ENCODE peak calls at places on chromosomes 16 and 17, in six cellular contexts. One of them, this sample, is unnamed.

GRCh38 chr17:38751144-38751802 is 1.3 kb upstream of the PSMB3 start:
- DNase-seq in Caco-2: no peak
- DNase-seq in cardiac fibroblast: no peak
- DNase-seq in fibroblast of pulmonary artery: no peak
- DNase-seq in foreskin fibroblast: no peak
- DNase-seq in CD8-positive, alpha-beta T cell: no peak
- DNase-seq in this sample: no peak

GRCh38 chr16:83818276-83818675 is 10.5 kb downstream of the HSBP1 start:
- DNase-seq in CD8-positive, alpha-beta T cell: no peak
- DNase-seq in cardiac fibroblast: no peak
- DNase-seq in fibroblast of pulmonary artery: no peak
- DNase-seq in foreskin fibroblast: no peak
- DNase-seq in Caco-2: no peak
- DNase-seq in this sample: no peak

GRCh38 chr17:33202011-33202410 is 91.1 kb downstream of the ASIC2 start:
- DNase-seq in fibroblast of pulmonary artery: no peak
- DNase-seq in CD8-positive, alpha-beta T cell: no peak
- DNase-seq in foreskin fibroblast: no peak
- DNase-seq in cardiac fibroblast: no peak
- DNase-seq in Caco-2: peak
- DNase-seq in this sample: no peak

GRCh38 chr16:57367111-57367752 is 5.1 kb upstream of the CX3CL1 start:
- DNase-seq in cardiac fibroblast: peak
- DNase-seq in foreskin fibroblast: no peak
- DNase-seq in Caco-2: no peak
- DNase-seq in fibroblast of pulmonary artery: peak
- DNase-seq in CD8-positive, alpha-beta T cell: no peak
- DNase-seq in this sample: no peak

GRCh38 chr16:19210175-19210924 is 42.3 kb downstream of the SYT17 start:
- DNase-seq in fibroblast of pulmonary artery: no peak
- DNase-seq in Caco-2: no peak
- DNase-seq in cardiac fibroblast: no peak
- DNase-seq in foreskin fibroblast: no peak
- DNase-seq in CD8-positive, alpha-beta T cell: no peak
- DNase-seq in this sample: no peak

GRCh38 chr17:76537288-76537577 is 276 bp downstream of the CYGB start:
- DNase-seq in foreskin fibroblast: no peak
- DNase-seq in CD8-positive, alpha-beta T cell: no peak
- DNase-seq in cardiac fibroblast: no peak
- DNase-seq in Caco-2: no peak
- DNase-seq in fibroblast of pulmonary artery: peak
- DNase-seq in this sample: no peak

GRCh38 chr17:79632432-79632735 is 21.5 kb upstream of the RBFOX3 start:
- DNase-seq in CD8-positive, alpha-beta T cell: no peak
- DNase-seq in Caco-2: peak
- DNase-seq in foreskin fibroblast: no peak
- DNase-seq in cardiac fibroblast: no peak
- DNase-seq in fibroblast of pulmonary artery: no peak
- DNase-seq in this sample: no peak

GRCh38 chr16:5965321-5965720 is 867.7 kb upstream of the EEF2KMT start:
- DNase-seq in fibroblast of pulmonary artery: no peak
- DNase-seq in CD8-positive, alpha-beta T cell: no peak
- DNase-seq in foreskin fibroblast: no peak
- DNase-seq in Caco-2: no peak
- DNase-seq in cardiac fibroblast: no peak
- DNase-seq in this sample: no peak

GRCh38 chr17:78737332-78737731 is 44.7 kb downstream of the CYTH1 start:
- DNase-seq in foreskin fibroblast: peak
- DNase-seq in CD8-positive, alpha-beta T cell: no peak
- DNase-seq in fibroblast of pulmonary artery: peak
- DNase-seq in Caco-2: no peak
- DNase-seq in cardiac fibroblast: no peak
- DNase-seq in this sample: no peak

GRCh38 chr17:2049333-2050245 is 5.3 kb upstream of the HIC1 start:
- DNase-seq in CD8-positive, alpha-beta T cell: peak
- DNase-seq in foreskin fibroblast: peak
- DNase-seq in Caco-2: peak
- DNase-seq in cardiac fibroblast: peak
- DNase-seq in fibroblast of pulmonary artery: peak
- DNase-seq in this sample: no peak

GRCh38 chr16:57628782-57629181 is 352 bp downstream of the ADGRG1 start:
- DNase-seq in fibroblast of pulmonary artery: no peak
- DNase-seq in foreskin fibroblast: no peak
- DNase-seq in CD8-positive, alpha-beta T cell: peak
- DNase-seq in cardiac fibroblast: no peak
- DNase-seq in Caco-2: no peak
- DNase-seq in this sample: no peak

GRCh38 chr16:65660390-65660789 is 538.5 kb upstream of the CDH11 start:
- DNase-seq in Caco-2: no peak
- DNase-seq in fibroblast of pulmonary artery: peak
- DNase-seq in cardiac fibroblast: no peak
- DNase-seq in foreskin fibroblast: no peak
- DNase-seq in CD8-positive, alpha-beta T cell: no peak
- DNase-seq in this sample: no peak

GRCh38 chr17:80138856-80139426 is 8.0 kb downstream of the EIF4A3 start:
- DNase-seq in Caco-2: no peak
- DNase-seq in fibroblast of pulmonary artery: no peak
- DNase-seq in CD8-positive, alpha-beta T cell: no peak
- DNase-seq in foreskin fibroblast: no peak
- DNase-seq in cardiac fibroblast: no peak
- DNase-seq in this sample: no peak

GRCh38 chr16:23629516-23629915 is 11.6 kb downstream of the PALB2 start:
- DNase-seq in Caco-2: no peak
- DNase-seq in cardiac fibroblast: no peak
- DNase-seq in CD8-positive, alpha-beta T cell: no peak
- DNase-seq in foreskin fibroblast: no peak
- DNase-seq in fibroblast of pulmonary artery: no peak
- DNase-seq in this sample: no peak

GRCh38 chr17:35192708-35193107 is 1.5 kb downstream of the SLC35G3 start:
- DNase-seq in Caco-2: no peak
- DNase-seq in foreskin fibroblast: no peak
- DNase-seq in fibroblast of pulmonary artery: no peak
- DNase-seq in cardiac fibroblast: no peak
- DNase-seq in CD8-positive, alpha-beta T cell: peak
- DNase-seq in this sample: no peak

GRCh38 chr16:1705688-1706385 is at the start of gene MAPK8IP3:
- DNase-seq in fibroblast of pulmonary artery: peak
- DNase-seq in CD8-positive, alpha-beta T cell: peak
- DNase-seq in Caco-2: peak
- DNase-seq in foreskin fibroblast: peak
- DNase-seq in cardiac fibroblast: peak
- DNase-seq in this sample: peak

GRCh38 chr17:30341703-30342102 is 7.8 kb upstream of the TMIGD1 start:
- DNase-seq in CD8-positive, alpha-beta T cell: no peak
- DNase-seq in cardiac fibroblast: peak
- DNase-seq in fibroblast of pulmonary artery: no peak
- DNase-seq in Caco-2: no peak
- DNase-seq in foreskin fibroblast: no peak
- DNase-seq in this sample: no peak

GRCh38 chr17:79844869-79845600 is 5.8 kb upstream of the CBX4 start:
- DNase-seq in foreskin fibroblast: no peak
- DNase-seq in fibroblast of pulmonary artery: no peak
- DNase-seq in CD8-positive, alpha-beta T cell: peak
- DNase-seq in Caco-2: peak
- DNase-seq in cardiac fibroblast: peak
- DNase-seq in this sample: no peak

GRCh38 chr16:84726670-84727467 is 27.1 kb downstream of the USP10 start:
- DNase-seq in fibroblast of pulmonary artery: no peak
- DNase-seq in CD8-positive, alpha-beta T cell: no peak
- DNase-seq in foreskin fibroblast: no peak
- DNase-seq in cardiac fibroblast: no peak
- DNase-seq in Caco-2: peak
- DNase-seq in this sample: no peak

GRCh38 chr16:72753883-72754282 is 294.0 kb downstream of the ZFHX3 start:
- DNase-seq in CD8-positive, alpha-beta T cell: no peak
- DNase-seq in fibroblast of pulmonary artery: no peak
- DNase-seq in foreskin fibroblast: no peak
- DNase-seq in cardiac fibroblast: no peak
- DNase-seq in Caco-2: no peak
- DNase-seq in this sample: no peak

GRCh38 chr17:78325076-78325712 is 34.7 kb downstream of the SOCS3 start:
- DNase-seq in cardiac fibroblast: peak
- DNase-seq in CD8-positive, alpha-beta T cell: no peak
- DNase-seq in Caco-2: no peak
- DNase-seq in fibroblast of pulmonary artery: peak
- DNase-seq in foreskin fibroblast: peak
- DNase-seq in this sample: no peak

GRCh38 chr16:27779719-27780161 is 229.8 kb downstream of the KATNIP start:
- DNase-seq in Caco-2: peak
- DNase-seq in cardiac fibroblast: peak
- DNase-seq in fibroblast of pulmonary artery: peak
- DNase-seq in foreskin fibroblast: peak
- DNase-seq in CD8-positive, alpha-beta T cell: no peak
- DNase-seq in this sample: peak

GRCh38 chr16:59566446-59566845 is 832.3 kb upstream of the GOT2 start:
- DNase-seq in fibroblast of pulmonary artery: no peak
- DNase-seq in Caco-2: no peak
- DNase-seq in CD8-positive, alpha-beta T cell: no peak
- DNase-seq in foreskin fibroblast: no peak
- DNase-seq in cardiac fibroblast: no peak
- DNase-seq in this sample: no peak

GRCh38 chr17:37088913-37089312 is 140.2 kb downstream of the AATF start:
- DNase-seq in cardiac fibroblast: no peak
- DNase-seq in CD8-positive, alpha-beta T cell: no peak
- DNase-seq in foreskin fibroblast: no peak
- DNase-seq in fibroblast of pulmonary artery: no peak
- DNase-seq in Caco-2: no peak
- DNase-seq in this sample: no peak

GRCh38 chr16:54957403-54957802 is 26.7 kb downstream of the IRX5 start:
- DNase-seq in foreskin fibroblast: no peak
- DNase-seq in CD8-positive, alpha-beta T cell: no peak
- DNase-seq in fibroblast of pulmonary artery: no peak
- DNase-seq in Caco-2: no peak
- DNase-seq in cardiac fibroblast: peak
- DNase-seq in this sample: no peak
- TF ChIP-seq CTCF in foreskin fibroblast: no peak
- TF ChIP-seq CTCF in CD8-positive, alpha-beta T cell: no peak
- TF ChIP-seq CTCF in fibroblast of pulmonary artery: peak
- TF ChIP-seq CTCF in Caco-2: peak
- TF ChIP-seq CTCF in cardiac fibroblast: peak
- TF ChIP-seq CTCF in this sample: peak

DNA sequence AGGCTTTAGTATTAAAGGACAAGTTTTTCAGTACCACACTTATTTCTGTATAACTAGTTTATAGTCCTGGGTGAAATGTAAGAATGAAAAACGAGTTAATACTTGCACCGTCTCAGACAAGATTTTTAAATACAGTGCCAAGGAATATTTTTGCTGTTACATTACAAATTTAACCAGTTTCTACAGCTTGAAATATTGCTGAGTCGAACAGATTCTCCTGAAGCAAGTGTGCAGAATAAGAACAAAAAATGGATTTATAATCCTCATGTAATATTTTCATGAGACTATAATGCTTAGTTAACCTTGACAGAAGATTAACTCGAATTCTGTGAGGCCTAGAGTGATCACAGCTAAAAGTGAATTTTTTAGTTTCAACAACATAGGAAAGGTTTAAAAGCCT is 3.1 kb downstream of the NETO2 start:
- DNase-seq in cardiac fibroblast: no peak
- DNase-seq in foreskin fibroblast: no peak
- DNase-seq in fibroblast of pulmonary artery: no peak
- DNase-seq in CD8-positive, alpha-beta T cell: no peak
- DNase-seq in Caco-2: no peak
- DNase-seq in this sample: no peak
- TF ChIP-seq CTCF in cardiac fibroblast: no peak
- TF ChIP-seq CTCF in foreskin fibroblast: no peak
- TF ChIP-seq CTCF in fibroblast of pulmonary artery: no peak
- TF ChIP-seq CTCF in CD8-positive, alpha-beta T cell: no peak
- TF ChIP-seq CTCF in Caco-2: no peak
- TF ChIP-seq CTCF in this sample: no peak

GRCh38 chr16:51129105-51129504 is 22.0 kb downstream of the SALL1 start:
- DNase-seq in fibroblast of pulmonary artery: peak
- DNase-seq in foreskin fibroblast: no peak
- DNase-seq in Caco-2: no peak
- DNase-seq in CD8-positive, alpha-beta T cell: no peak
- DNase-seq in cardiac fibroblast: no peak
- DNase-seq in this sample: no peak
- TF ChIP-seq CTCF in fibroblast of pulmonary artery: no peak
- TF ChIP-seq CTCF in foreskin fibroblast: no peak
- TF ChIP-seq CTCF in Caco-2: no peak
- TF ChIP-seq CTCF in CD8-positive, alpha-beta T cell: no peak
- TF ChIP-seq CTCF in cardiac fibroblast: no peak
- TF ChIP-seq CTCF in this sample: no peak

DNA sequence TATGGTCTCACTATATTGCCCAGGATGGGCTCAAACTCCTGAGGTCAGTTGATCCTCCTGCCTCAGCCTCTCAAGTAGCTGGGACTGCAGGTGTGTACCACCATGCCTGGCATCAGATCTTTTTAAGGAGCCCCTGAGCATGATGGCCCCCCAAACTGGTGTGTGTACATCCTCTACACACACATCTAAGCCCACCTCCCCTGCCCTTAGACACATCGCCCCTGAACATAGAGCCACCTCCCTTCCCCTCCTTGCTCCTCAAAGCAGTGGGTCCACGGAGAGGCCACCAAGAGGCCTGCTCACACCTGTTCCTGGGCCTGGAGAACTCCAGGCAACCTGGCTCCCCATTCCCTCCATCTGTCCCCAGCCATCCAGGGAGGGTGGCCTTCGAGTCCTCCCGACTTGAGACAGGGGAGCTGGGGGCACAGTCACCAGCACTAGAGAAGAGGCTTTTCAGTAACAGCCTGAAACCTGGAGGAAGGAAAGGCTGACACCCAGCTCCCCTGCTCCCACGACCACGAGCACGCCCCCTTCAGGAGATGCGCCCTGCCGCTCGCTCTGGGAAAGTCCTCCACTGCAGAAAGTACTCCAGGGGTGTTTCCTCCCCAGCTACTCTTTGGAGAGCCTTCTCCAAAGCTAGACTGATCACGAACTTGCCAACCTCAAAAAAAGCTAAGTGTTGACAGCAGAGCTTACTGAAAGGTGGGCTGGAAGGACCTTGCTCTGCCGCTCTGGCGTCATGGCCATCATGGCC is 12.6 kb upstream of the PRR29 start:
- DNase-seq in cardiac fibroblast: no peak
- DNase-seq in Caco-2: no peak
- DNase-seq in CD8-positive, alpha-beta T cell: no peak
- DNase-seq in fibroblast of pulmonary artery: no peak
- DNase-seq in foreskin fibroblast: no peak
- DNase-seq in this sample: no peak
- TF ChIP-seq CTCF in cardiac fibroblast: no peak
- TF ChIP-seq CTCF in Caco-2: no peak
- TF ChIP-seq CTCF in CD8-positive, alpha-beta T cell: no peak
- TF ChIP-seq CTCF in fibroblast of pulmonary artery: no peak
- TF ChIP-seq CTCF in foreskin fibroblast: no peak
- TF ChIP-seq CTCF in this sample: no peak

DNA sequence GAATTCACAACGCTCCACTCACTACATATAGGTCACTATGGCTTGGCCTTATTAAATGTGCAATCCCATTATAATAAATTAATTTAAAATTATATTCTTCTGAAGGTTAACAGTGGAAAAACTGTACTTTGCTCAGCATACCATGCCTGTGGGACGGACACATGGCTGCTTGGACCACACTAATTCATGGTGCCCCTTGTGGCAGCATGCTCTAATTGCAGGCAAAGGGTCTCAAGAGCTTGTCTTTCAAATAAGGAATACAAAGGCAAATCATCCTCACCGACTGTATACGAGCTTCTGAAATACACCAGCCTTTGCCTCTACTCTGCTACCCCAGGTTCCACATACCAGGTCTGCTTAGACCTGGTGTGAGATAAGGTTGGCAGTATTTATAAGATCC is 11.7 kb downstream of the SMPD3 start:
- DNase-seq in CD8-positive, alpha-beta T cell: no peak
- DNase-seq in Caco-2: no peak
- DNase-seq in cardiac fibroblast: no peak
- DNase-seq in foreskin fibroblast: no peak
- DNase-seq in fibroblast of pulmonary artery: no peak
- DNase-seq in this sample: no peak
- TF ChIP-seq CTCF in CD8-positive, alpha-beta T cell: no peak
- TF ChIP-seq CTCF in Caco-2: peak
- TF ChIP-seq CTCF in cardiac fibroblast: peak
- TF ChIP-seq CTCF in foreskin fibroblast: no peak
- TF ChIP-seq CTCF in fibroblast of pulmonary artery: peak
- TF ChIP-seq CTCF in this sample: no peak